ENCODE peak calls at places on chromosome 2, in eight cellular contexts. One of them, this sample, is unnamed. For H3K4me1, the result is how much of the 10 kb centered on the place peaks cover.

GRCh38 chr2:8543412-8544167 is 138.3 kb upstream of the ID2 start:
- DNase-seq in stomach: peak
- DNase-seq in HCT116: no peak
- DNase-seq in HepG2: no peak
- DNase-seq in endothelial cell of umbilical vein: no peak
- DNase-seq in GM23338: no peak
- DNase-seq in suprapubic skin: peak
- DNase-seq in prostate gland: no peak
- DNase-seq in this sample: no peak

GRCh38 chr2:216777637-216778273 is 82.1 kb downstream of the TNP1 start:
- DNase-seq in endothelial cell of umbilical vein: peak
- DNase-seq in prostate gland: no peak
- DNase-seq in HepG2: peak
- DNase-seq in stomach: no peak
- DNase-seq in HCT116: peak
- DNase-seq in suprapubic skin: no peak
- DNase-seq in GM23338: peak
- DNase-seq in this sample: no peak

GRCh38 chr2:85936421-85937068 is 47.8 kb upstream of the ST3GAL5 start:
- DNase-seq in HepG2: no peak
- DNase-seq in suprapubic skin: peak
- DNase-seq in prostate gland: no peak
- DNase-seq in endothelial cell of umbilical vein: no peak
- DNase-seq in HCT116: no peak
- DNase-seq in stomach: no peak
- DNase-seq in GM23338: no peak
- DNase-seq in this sample: no peak

GRCh38 chr2:183740241-183740640 is 616.0 kb downstream of the NUP35 start:
- DNase-seq in GM23338: no peak
- DNase-seq in HepG2: no peak
- DNase-seq in endothelial cell of umbilical vein: no peak
- DNase-seq in suprapubic skin: no peak
- DNase-seq in stomach: peak
- DNase-seq in prostate gland: no peak
- DNase-seq in HCT116: no peak
- DNase-seq in this sample: no peak

GRCh38 chr2:165681841-165682240 is 112.2 kb downstream of the GALNT3 start:
- DNase-seq in stomach: no peak
- DNase-seq in prostate gland: no peak
- DNase-seq in GM23338: no peak
- DNase-seq in endothelial cell of umbilical vein: no peak
- DNase-seq in HepG2: no peak
- DNase-seq in HCT116: no peak
- DNase-seq in suprapubic skin: no peak
- DNase-seq in this sample: no peak

GRCh38 chr2:23926289-23926749 is 604 bp downstream of the ATAD2B start:
- DNase-seq in suprapubic skin: peak
- DNase-seq in endothelial cell of umbilical vein: no peak
- DNase-seq in stomach: peak
- DNase-seq in HepG2: no peak
- DNase-seq in HCT116: no peak
- DNase-seq in prostate gland: no peak
- DNase-seq in GM23338: peak
- DNase-seq in this sample: peak

GRCh38 chr2:232815569-232815968 is 39.2 kb upstream of the KCNJ13 start:
- DNase-seq in stomach: no peak
- DNase-seq in endothelial cell of umbilical vein: no peak
- DNase-seq in HCT116: no peak
- DNase-seq in prostate gland: no peak
- DNase-seq in suprapubic skin: no peak
- DNase-seq in GM23338: no peak
- DNase-seq in HepG2: no peak
- DNase-seq in this sample: no peak

GRCh38 chr2:128310094-128310716 is 8.5 kb downstream of the HS6ST1 start:
- DNase-seq in suprapubic skin: peak
- DNase-seq in GM23338: no peak
- DNase-seq in HCT116: no peak
- DNase-seq in HepG2: no peak
- DNase-seq in prostate gland: no peak
- DNase-seq in stomach: no peak
- DNase-seq in endothelial cell of umbilical vein: no peak
- DNase-seq in this sample: no peak

GRCh38 chr2:212119591-212119990 is 419.0 kb downstream of the ERBB4 start:
- DNase-seq in GM23338: no peak
- DNase-seq in stomach: no peak
- DNase-seq in HepG2: no peak
- DNase-seq in prostate gland: no peak
- DNase-seq in endothelial cell of umbilical vein: no peak
- DNase-seq in HCT116: no peak
- DNase-seq in suprapubic skin: no peak
- DNase-seq in this sample: no peak

GRCh38 chr2:128374711-128375413 is 56.2 kb upstream of the HS6ST1 start:
- DNase-seq in HCT116: no peak
- DNase-seq in HepG2: no peak
- DNase-seq in suprapubic skin: peak
- DNase-seq in endothelial cell of umbilical vein: no peak
- DNase-seq in GM23338: no peak
- DNase-seq in prostate gland: peak
- DNase-seq in stomach: peak
- DNase-seq in this sample: no peak

GRCh38 chr2:231457101-231457500 is 7.2 kb downstream of the NCL start:
- DNase-seq in HCT116: no peak
- DNase-seq in GM23338: no peak
- DNase-seq in endothelial cell of umbilical vein: no peak
- DNase-seq in HepG2: no peak
- DNase-seq in suprapubic skin: no peak
- DNase-seq in stomach: no peak
- DNase-seq in prostate gland: no peak
- DNase-seq in this sample: no peak

GRCh38 chr2:127047054-127047453 is 59.9 kb downstream of the BIN1 start:
- DNase-seq in endothelial cell of umbilical vein: no peak
- DNase-seq in suprapubic skin: peak
- DNase-seq in GM23338: no peak
- DNase-seq in HepG2: no peak
- DNase-seq in prostate gland: no peak
- DNase-seq in stomach: peak
- DNase-seq in HCT116: no peak
- DNase-seq in this sample: no peak

GRCh38 chr2:119253760-119254600 is 30.3 kb downstream of the STEAP3 start:
- DNase-seq in suprapubic skin: no peak
- DNase-seq in HepG2: no peak
- DNase-seq in prostate gland: no peak
- DNase-seq in HCT116: no peak
- DNase-seq in endothelial cell of umbilical vein: no peak
- DNase-seq in stomach: no peak
- DNase-seq in GM23338: no peak
- DNase-seq in this sample: no peak

GRCh38 chr2:101805146-101806088 is 107.9 kb downstream of the MAP4K4 start:
- DNase-seq in suprapubic skin: no peak
- DNase-seq in GM23338: peak
- DNase-seq in prostate gland: no peak
- DNase-seq in stomach: no peak
- DNase-seq in HCT116: no peak
- DNase-seq in HepG2: no peak
- DNase-seq in endothelial cell of umbilical vein: no peak
- DNase-seq in this sample: no peak

GRCh38 chr2:101807242-101807641 is 109.7 kb downstream of the MAP4K4 start:
- DNase-seq in HCT116: no peak
- DNase-seq in suprapubic skin: no peak
- DNase-seq in GM23338: no peak
- DNase-seq in prostate gland: no peak
- DNase-seq in stomach: no peak
- DNase-seq in HepG2: no peak
- DNase-seq in endothelial cell of umbilical vein: no peak
- DNase-seq in this sample: no peak

GRCh38 chr2:101808006-101808562 is 110.6 kb downstream of the MAP4K4 start:
- DNase-seq in endothelial cell of umbilical vein: no peak
- DNase-seq in stomach: no peak
- DNase-seq in prostate gland: no peak
- DNase-seq in suprapubic skin: no peak
- DNase-seq in HepG2: no peak
- DNase-seq in GM23338: peak
- DNase-seq in HCT116: no peak
- DNase-seq in this sample: no peak

GRCh38 chr2:101803945-101804696 is 106.6 kb downstream of the MAP4K4 start:
- DNase-seq in endothelial cell of umbilical vein: no peak
- DNase-seq in stomach: no peak
- DNase-seq in prostate gland: no peak
- DNase-seq in HCT116: no peak
- DNase-seq in suprapubic skin: no peak
- DNase-seq in HepG2: peak
- DNase-seq in GM23338: no peak
- DNase-seq in this sample: no peak

GRCh38 chr2:101806123-101806522 is 108.6 kb downstream of the MAP4K4 start:
- DNase-seq in HepG2: peak
- DNase-seq in stomach: no peak
- DNase-seq in prostate gland: no peak
- DNase-seq in suprapubic skin: no peak
- DNase-seq in endothelial cell of umbilical vein: peak
- DNase-seq in GM23338: peak
- DNase-seq in HCT116: peak
- DNase-seq in this sample: no peak
- H3K4me1 ChIP-seq in HepG2: half or more
- H3K4me1 ChIP-seq in stomach: under half
- H3K4me1 ChIP-seq in prostate gland: under half
- H3K4me1 ChIP-seq in suprapubic skin: under half
- H3K4me1 ChIP-seq in endothelial cell of umbilical vein: under half
- H3K4me1 ChIP-seq in GM23338: half or more
- H3K4me1 ChIP-seq in HCT116: under half
- H3K4me1 ChIP-seq in this sample: under half

GRCh38 chr2:45821558-45822271 is 170.2 kb downstream of the PRKCE start:
- DNase-seq in stomach: peak
- DNase-seq in suprapubic skin: no peak
- DNase-seq in HepG2: peak
- DNase-seq in prostate gland: peak
- DNase-seq in endothelial cell of umbilical vein: no peak
- DNase-seq in HCT116: peak
- DNase-seq in GM23338: no peak
- DNase-seq in this sample: peak
- TF ChIP-seq POLR2AphosphoS5 in stomach: peak
- TF ChIP-seq POLR2AphosphoS5 in suprapubic skin: no peak
- TF ChIP-seq POLR2AphosphoS5 in HepG2: no peak
- TF ChIP-seq POLR2AphosphoS5 in prostate gland: peak
- TF ChIP-seq POLR2AphosphoS5 in endothelial cell of umbilical vein: no peak
- TF ChIP-seq POLR2AphosphoS5 in HCT116: no peak
- TF ChIP-seq POLR2AphosphoS5 in GM23338: no peak
- TF ChIP-seq POLR2AphosphoS5 in this sample: peak

GRCh38 chr2:45755585-45756330 is 104.3 kb downstream of the PRKCE start:
- DNase-seq in prostate gland: no peak
- DNase-seq in HCT116: no peak
- DNase-seq in suprapubic skin: no peak
- DNase-seq in endothelial cell of umbilical vein: no peak
- DNase-seq in HepG2: no peak
- DNase-seq in GM23338: no peak
- DNase-seq in stomach: no peak
- DNase-seq in this sample: no peak
- TF ChIP-seq CTCF in prostate gland: no peak
- TF ChIP-seq CTCF in HCT116: no peak
- TF ChIP-seq CTCF in suprapubic skin: no peak
- TF ChIP-seq CTCF in endothelial cell of umbilical vein: no peak
- TF ChIP-seq CTCF in HepG2: no peak
- TF ChIP-seq CTCF in GM23338: no peak
- TF ChIP-seq CTCF in stomach: no peak
- TF ChIP-seq CTCF in this sample: no peak

GRCh38 chr2:96815326-96816126 is 542 bp upstream of the CNNM3 start:
- DNase-seq in HCT116: no peak
- DNase-seq in endothelial cell of umbilical vein: no peak
- DNase-seq in suprapubic skin: no peak
- DNase-seq in GM23338: peak
- DNase-seq in HepG2: peak
- DNase-seq in stomach: no peak
- DNase-seq in prostate gland: peak
- DNase-seq in this sample: no peak
- H3K4me1 ChIP-seq in HCT116: under half
- H3K4me1 ChIP-seq in endothelial cell of umbilical vein: under half
- H3K4me1 ChIP-seq in suprapubic skin: under half
- H3K4me1 ChIP-seq in GM23338: under half
- H3K4me1 ChIP-seq in HepG2: half or more
- H3K4me1 ChIP-seq in stomach: under half
- H3K4me1 ChIP-seq in prostate gland: under half
- H3K4me1 ChIP-seq in this sample: under half

DNA sequence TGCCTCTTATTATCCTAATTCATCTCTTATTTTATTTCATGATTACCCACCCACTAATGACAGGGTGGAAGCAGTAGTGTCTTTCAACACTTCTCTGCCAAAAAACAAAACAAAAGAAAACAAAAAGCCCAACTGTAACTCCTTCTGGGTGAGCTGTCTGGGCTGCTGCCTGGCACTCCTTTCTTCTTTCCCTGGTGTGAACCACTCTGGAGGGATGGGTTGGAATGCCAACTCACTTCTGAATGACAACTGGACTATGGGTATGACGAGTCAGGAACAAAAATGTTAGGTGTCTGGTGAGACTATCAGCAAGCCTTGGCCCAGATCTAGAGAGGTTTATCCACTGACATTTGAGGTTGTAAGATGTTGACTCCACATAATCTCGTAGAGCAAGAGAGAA is 88.3 kb upstream of the ITGB6 start:
- DNase-seq in prostate gland: no peak
- DNase-seq in HepG2: no peak
- DNase-seq in HCT116: no peak
- DNase-seq in endothelial cell of umbilical vein: no peak
- DNase-seq in stomach: no peak
- DNase-seq in GM23338: no peak
- DNase-seq in suprapubic skin: no peak
- DNase-seq in this sample: no peak
- TF ChIP-seq POLR2AphosphoS5 in prostate gland: no peak
- TF ChIP-seq POLR2AphosphoS5 in HepG2: no peak
- TF ChIP-seq POLR2AphosphoS5 in HCT116: no peak
- TF ChIP-seq POLR2AphosphoS5 in endothelial cell of umbilical vein: no peak
- TF ChIP-seq POLR2AphosphoS5 in stomach: no peak
- TF ChIP-seq POLR2AphosphoS5 in GM23338: no peak
- TF ChIP-seq POLR2AphosphoS5 in suprapubic skin: no peak
- TF ChIP-seq POLR2AphosphoS5 in this sample: no peak

This sample was measured in breast epithelium.